ENCODE peak calls at places on chromosomes 2 and 18, in nine cellular contexts. One of them, this sample, is unnamed.

GRCh38 chr2:161420406-161421025 is 4.4 kb downstream of the TBR1 start:
- DNase-seq in neural crest cell: no peak
- DNase-seq in Kasumi-1: no peak
- DNase-seq in sciatic nerve: no peak
- DNase-seq in HuH-7.5: no peak
- DNase-seq in stimulated activated CD4-positive, alpha-beta T cell treated with anti-CD3 and anti-CD28 coated beads, Interleukin-4, amount 100 ng/mL, for 1 hour: no peak
- DNase-seq in OCI-LY7: no peak
- DNase-seq in dorsolateral prefrontal cortex: no peak
- DNase-seq in endothelial cell: no peak
- DNase-seq in this sample: no peak

GRCh38 chr2:237602409-237602808 is 11.9 kb upstream of the RAB17 start:
- DNase-seq in Kasumi-1: no peak
- DNase-seq in sciatic nerve: no peak
- DNase-seq in OCI-LY7: no peak
- DNase-seq in dorsolateral prefrontal cortex: no peak
- DNase-seq in endothelial cell: no peak
- DNase-seq in HuH-7.5: no peak
- DNase-seq in neural crest cell: no peak
- DNase-seq in stimulated activated CD4-positive, alpha-beta T cell treated with anti-CD3 and anti-CD28 coated beads, Interleukin-4, amount 100 ng/mL, for 1 hour: no peak
- DNase-seq in this sample: no peak

GRCh38 chr2:102056079-102056581 is 64.4 kb downstream of the IL1R2 start:
- DNase-seq in endothelial cell: no peak
- DNase-seq in Kasumi-1: no peak
- DNase-seq in dorsolateral prefrontal cortex: no peak
- DNase-seq in neural crest cell: no peak
- DNase-seq in OCI-LY7: no peak
- DNase-seq in stimulated activated CD4-positive, alpha-beta T cell treated with anti-CD3 and anti-CD28 coated beads, Interleukin-4, amount 100 ng/mL, for 1 hour: no peak
- DNase-seq in HuH-7.5: no peak
- DNase-seq in sciatic nerve: no peak
- DNase-seq in this sample: no peak

GRCh38 chr18:30957086-30957485 is 85.5 kb downstream of the DSC3 start:
- DNase-seq in stimulated activated CD4-positive, alpha-beta T cell treated with anti-CD3 and anti-CD28 coated beads, Interleukin-4, amount 100 ng/mL, for 1 hour: no peak
- DNase-seq in OCI-LY7: no peak
- DNase-seq in neural crest cell: no peak
- DNase-seq in HuH-7.5: no peak
- DNase-seq in endothelial cell: no peak
- DNase-seq in sciatic nerve: no peak
- DNase-seq in Kasumi-1: no peak
- DNase-seq in dorsolateral prefrontal cortex: no peak
- DNase-seq in this sample: no peak

GRCh38 chr2:24658531-24659202 is 134.5 kb downstream of the PTRHD1 start:
- DNase-seq in sciatic nerve: no peak
- DNase-seq in dorsolateral prefrontal cortex: no peak
- DNase-seq in Kasumi-1: no peak
- DNase-seq in stimulated activated CD4-positive, alpha-beta T cell treated with anti-CD3 and anti-CD28 coated beads, Interleukin-4, amount 100 ng/mL, for 1 hour: no peak
- DNase-seq in neural crest cell: no peak
- DNase-seq in OCI-LY7: no peak
- DNase-seq in HuH-7.5: no peak
- DNase-seq in endothelial cell: no peak
- DNase-seq in this sample: no peak

GRCh38 chr2:64352292-64352691 is 101.7 kb upstream of the LGALSL start:
- DNase-seq in sciatic nerve: no peak
- DNase-seq in OCI-LY7: no peak
- DNase-seq in Kasumi-1: no peak
- DNase-seq in dorsolateral prefrontal cortex: no peak
- DNase-seq in HuH-7.5: no peak
- DNase-seq in endothelial cell: no peak
- DNase-seq in neural crest cell: no peak
- DNase-seq in stimulated activated CD4-positive, alpha-beta T cell treated with anti-CD3 and anti-CD28 coated beads, Interleukin-4, amount 100 ng/mL, for 1 hour: no peak
- DNase-seq in this sample: no peak

GRCh38 chr2:16411788-16412187 is 253.8 kb downstream of the CYRIA start:
- DNase-seq in stimulated activated CD4-positive, alpha-beta T cell treated with anti-CD3 and anti-CD28 coated beads, Interleukin-4, amount 100 ng/mL, for 1 hour: no peak
- DNase-seq in OCI-LY7: no peak
- DNase-seq in neural crest cell: no peak
- DNase-seq in sciatic nerve: no peak
- DNase-seq in dorsolateral prefrontal cortex: no peak
- DNase-seq in Kasumi-1: no peak
- DNase-seq in endothelial cell: no peak
- DNase-seq in HuH-7.5: no peak
- DNase-seq in this sample: no peak

GRCh38 chr2:240478346-240479110 is 43.1 kb downstream of the GPC1 start:
- DNase-seq in Kasumi-1: no peak
- DNase-seq in dorsolateral prefrontal cortex: no peak
- DNase-seq in neural crest cell: no peak
- DNase-seq in stimulated activated CD4-positive, alpha-beta T cell treated with anti-CD3 and anti-CD28 coated beads, Interleukin-4, amount 100 ng/mL, for 1 hour: no peak
- DNase-seq in endothelial cell: no peak
- DNase-seq in HuH-7.5: no peak
- DNase-seq in sciatic nerve: peak; percentile 43
- DNase-seq in OCI-LY7: no peak
- DNase-seq in this sample: no peak

GRCh38 chr2:218733615-218734021 is 23.0 kb downstream of the TTLL4 start:
- DNase-seq in endothelial cell: no peak
- DNase-seq in OCI-LY7: no peak
- DNase-seq in stimulated activated CD4-positive, alpha-beta T cell treated with anti-CD3 and anti-CD28 coated beads, Interleukin-4, amount 100 ng/mL, for 1 hour: no peak
- DNase-seq in HuH-7.5: no peak
- DNase-seq in Kasumi-1: peak; percentile 33
- DNase-seq in dorsolateral prefrontal cortex: no peak
- DNase-seq in sciatic nerve: no peak
- DNase-seq in neural crest cell: no peak
- DNase-seq in this sample: no peak

This sample was measured in activated CD4-positive, CD25-positive, alpha-beta regulatory T cell treated with anti-CD3 and anti-CD28 coated beads, Interleukin-2, amount 50 U/mL, for 72 hours.